ENCODE peak calls at places on chromosomes 1 and 21, in nine cellular contexts. I is K562, J is esophagus muscularis mucosa, R is spleen, A is heart left ventricle, D is IMR-90, O is thyroid gland, H is body of pancreas, N is lower leg skin. V is an unnamed sample.

GRCh38 chr1:6490181-6491075 is 1.0 kb downstream of the PLEKHG5 start:
- DNase-seq in I (peak), J (no peak), R (peak), A (peak), D (peak), O (peak), H (peak), N (no peak), V (peak)

GRCh38 chr1:180265871-180266270 is 35.8 kb downstream of the LHX4 start:
- DNase-seq in I (no peak), J (no peak), R (no peak), A (no peak), D (no peak), O (no peak), H (no peak), N (no peak), V (no peak)

GRCh38 chr1:161198206-161198876 is 513 bp downstream of the ADAMTS4 start:
- DNase-seq in I (no peak), J (no peak), R (peak), A (peak), D (no peak), O (no peak), H (no peak), N (peak), V (no peak)

GRCh38 chr1:34549199-34549598 is 205.6 kb upstream of the GJB5 start:
- DNase-seq in I (no peak), J (peak), R (no peak), A (no peak), D (no peak), O (no peak), H (peak), N (no peak), V (peak)

GRCh38 chr1:36154765-36155559 is 998 bp upstream of the MAP7D1 start:
- DNase-seq in I (no peak), J (no peak), R (peak), A (peak), D (no peak), O (peak), H (peak), N (no peak), V (no peak)

GRCh38 chr1:244439391-244440032 is 12.2 kb downstream of the ADSS2 start:
- DNase-seq in I (no peak), J (no peak), R (no peak), A (no peak), D (no peak), O (no peak), H (no peak), N (no peak), V (no peak)

GRCh38 chr1:118716775-118717174 is 271.4 kb downstream of the TBX15 start:
- DNase-seq in I (no peak), J (no peak), R (no peak), A (no peak), D (no peak), O (no peak), H (no peak), N (no peak), V (no peak)

GRCh38 chr1:150227228-150227627 is 8.7 kb downstream of the ANP32E start:
- DNase-seq in I (no peak), J (peak), R (no peak), A (no peak), D (no peak), O (no peak), H (no peak), N (no peak), V (no peak)

GRCh38 chr1:221279146-221279545 is 399.9 kb downstream of the HLX start:
- DNase-seq in I (no peak), J (no peak), R (no peak), A (no peak), D (peak), O (no peak), H (no peak), N (no peak), V (no peak)

GRCh38 chr21:30227128-30227527 is 11.2 kb upstream of the CLDN8 start:
- DNase-seq in I (no peak), J (no peak), R (no peak), A (no peak), D (no peak), O (no peak), H (no peak), N (no peak), V (peak)

GRCh38 chr1:147072371-147073061 is 99.8 kb downstream of the PRKAB2 start:
- DNase-seq in I (no peak), J (no peak), R (no peak), A (peak), D (no peak), O (no peak), H (no peak), N (no peak), V (no peak)

GRCh38 chr1:68453060-68453665 is 3.4 kb upstream of the RPE65 start:
- DNase-seq in I (no peak), J (no peak), R (no peak), A (no peak), D (peak), O (no peak), H (no peak), N (no peak), V (no peak)

DNA sequence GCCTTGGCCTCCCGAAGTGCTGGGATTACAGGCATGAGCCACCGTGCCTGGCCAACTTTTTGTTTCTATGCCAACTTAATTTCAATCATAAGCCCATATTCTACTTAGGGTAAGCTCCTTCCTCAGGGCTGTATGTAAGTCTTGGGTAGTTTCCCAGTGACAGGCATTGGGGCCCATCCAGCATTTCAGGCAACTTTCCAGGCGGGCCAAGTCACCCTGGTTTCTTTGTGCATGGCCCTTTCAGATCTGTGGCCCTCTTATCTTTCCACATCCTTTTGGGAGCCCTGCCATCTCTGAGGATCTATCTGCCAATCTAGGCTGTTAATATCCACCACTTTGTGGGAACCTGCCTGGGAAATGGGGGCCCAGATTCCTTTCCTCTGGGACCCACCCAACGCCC is 58.7 kb downstream of the TNN start:
- DNase-seq in I (no peak), J (no peak), R (no peak), A (no peak), D (no peak), O (no peak), H (no peak), N (no peak), V (no peak)
- H3K4me3 ChIP-seq in I (no peak), J (no peak), R (no peak), A (no peak), D (no peak), O (no peak), H (no peak), N (no peak), V (no peak)

DNA sequence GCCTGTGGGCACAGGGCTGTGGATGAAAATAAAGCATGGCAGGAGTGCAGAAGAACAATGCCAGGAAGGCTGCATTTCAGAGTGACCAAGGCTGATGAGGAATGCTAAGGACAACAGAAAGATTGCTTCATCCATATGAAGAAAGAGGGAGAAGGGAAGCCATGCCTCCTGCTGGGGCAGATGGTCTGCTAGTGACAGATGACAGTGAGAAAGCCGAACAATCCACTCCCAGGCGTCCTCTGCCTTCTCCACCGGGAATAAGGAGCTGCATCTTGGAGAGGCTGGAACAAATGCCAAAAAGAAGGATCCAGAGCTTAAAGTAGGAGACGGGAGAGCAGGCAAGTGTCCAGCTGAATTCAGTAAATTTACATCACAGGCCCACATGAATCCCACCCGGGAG is 33.4 kb downstream of the DDX20 start:
- DNase-seq in I (no peak), J (no peak), R (no peak), A (no peak), D (no peak), O (no peak), H (no peak), N (no peak), V (no peak)
- TF ChIP-seq CTCF in I (no peak), J (no peak), R (no peak), A (no peak), D (no peak), O (no peak), H (no peak), N (no peak), V (no peak)

GRCh38 chr1:186375152-186375928 is at the start of the genes ODR4 and TPR:
- DNase-seq in I (peak), J (peak), R (peak), A (peak), D (peak), O (peak), H (peak), N (peak), V (peak)
- TF ChIP-seq POLR2A in I (peak), J (peak), R (no peak), A (peak), D (peak), O (peak), H (peak), N (no peak), V (peak)

DNA sequence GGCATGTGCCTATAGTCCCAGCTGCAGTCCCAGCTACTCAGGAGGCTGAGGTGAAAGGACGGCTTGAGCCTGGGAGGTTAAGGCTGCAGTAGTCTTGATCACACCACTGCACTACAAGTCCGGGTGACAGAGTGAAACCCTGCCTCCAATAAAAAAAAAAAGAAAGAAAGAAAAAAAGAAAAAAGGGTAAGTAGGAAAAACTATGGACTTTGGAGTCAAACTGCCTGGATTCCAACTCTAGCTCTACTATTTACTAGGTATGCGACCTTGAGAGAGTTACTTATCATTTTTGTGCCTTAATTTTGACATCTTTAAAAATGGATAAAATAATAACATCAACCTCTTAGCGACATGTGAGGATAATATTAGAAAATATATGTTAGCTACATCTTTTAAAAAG is 150.8 kb downstream of the SLC45A1 start:
- DNase-seq in I (no peak), J (no peak), R (no peak), A (no peak), D (no peak), O (no peak), H (no peak), N (no peak), V (no peak)
- H3K4me3 ChIP-seq in I (no peak), J (no peak), R (no peak), A (no peak), D (no peak), O (no peak), H (no peak), N (no peak), V (no peak)

DNA sequence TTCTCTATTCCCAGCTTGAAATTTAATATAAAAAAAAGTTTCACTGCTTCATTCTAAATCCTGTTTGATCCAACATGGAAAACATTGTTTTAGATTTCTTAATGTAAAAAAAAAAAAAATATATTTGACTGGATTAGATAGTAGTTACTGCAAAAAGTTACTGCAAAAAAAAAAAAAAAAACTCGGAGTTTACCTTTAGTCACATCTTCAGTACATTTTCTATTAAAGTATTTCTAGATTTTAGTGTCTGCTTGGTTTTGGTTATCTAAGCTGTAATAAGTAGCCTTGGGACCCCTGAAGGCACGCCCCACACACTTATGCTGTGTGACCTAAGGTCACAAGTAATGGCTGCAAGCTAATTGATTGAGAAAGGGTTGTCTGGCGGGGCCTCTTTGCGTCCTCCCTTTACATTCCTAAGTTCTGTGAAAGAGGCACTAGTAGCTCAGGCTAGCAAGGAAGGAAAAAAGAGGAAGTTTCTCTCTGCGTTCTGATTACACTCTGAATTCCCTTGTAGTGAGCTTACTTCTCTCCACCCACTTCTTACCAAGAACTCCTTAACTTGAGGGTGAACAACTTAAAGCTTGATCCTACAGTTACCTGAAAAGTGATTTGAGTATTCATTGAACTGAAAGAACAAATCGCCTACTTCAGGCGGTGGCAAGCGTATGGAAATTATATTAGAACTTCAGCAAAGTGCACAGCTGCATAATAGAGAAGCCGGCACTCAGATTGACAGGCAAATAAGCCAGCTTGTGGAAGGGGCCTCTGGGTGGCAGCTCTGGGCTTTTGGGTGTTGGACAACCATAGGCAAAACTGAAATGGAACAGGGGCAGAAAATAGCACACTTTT is 464.2 kb downstream of the USP25 start:
- DNase-seq in I (no peak), J (no peak), R (no peak), A (peak), D (peak), O (peak), H (no peak), N (peak), V (peak)
- TF ChIP-seq CTCF in I (no peak), J (no peak), R (no peak), A (peak), D (no peak), O (peak), H (no peak), N (no peak), V (no peak)

GRCh38 chr21:45318146-45318555 is 30.5 kb upstream of the POFUT2 start:
- DNase-seq in I (no peak), J (no peak), R (no peak), A (peak), D (no peak), O (no peak), H (no peak), N (no peak), V (no peak)

GRCh38 chr21:45319461-45320211 is 31.9 kb upstream of the POFUT2 start:
- DNase-seq in I (no peak), J (no peak), R (peak), A (peak), D (peak), O (no peak), H (peak), N (no peak), V (no peak)

GRCh38 chr21:45318556-45319341 is 31.1 kb upstream of the POFUT2 start:
- DNase-seq in I (peak), J (no peak), R (peak), A (peak), D (peak), O (peak), H (peak), N (no peak), V (no peak)

GRCh38 chr21:45316871-45317400 is 29.2 kb upstream of the POFUT2 start:
- DNase-seq in I (no peak), J (no peak), R (peak), A (no peak), D (no peak), O (peak), H (peak), N (no peak), V (no peak)

DNA sequence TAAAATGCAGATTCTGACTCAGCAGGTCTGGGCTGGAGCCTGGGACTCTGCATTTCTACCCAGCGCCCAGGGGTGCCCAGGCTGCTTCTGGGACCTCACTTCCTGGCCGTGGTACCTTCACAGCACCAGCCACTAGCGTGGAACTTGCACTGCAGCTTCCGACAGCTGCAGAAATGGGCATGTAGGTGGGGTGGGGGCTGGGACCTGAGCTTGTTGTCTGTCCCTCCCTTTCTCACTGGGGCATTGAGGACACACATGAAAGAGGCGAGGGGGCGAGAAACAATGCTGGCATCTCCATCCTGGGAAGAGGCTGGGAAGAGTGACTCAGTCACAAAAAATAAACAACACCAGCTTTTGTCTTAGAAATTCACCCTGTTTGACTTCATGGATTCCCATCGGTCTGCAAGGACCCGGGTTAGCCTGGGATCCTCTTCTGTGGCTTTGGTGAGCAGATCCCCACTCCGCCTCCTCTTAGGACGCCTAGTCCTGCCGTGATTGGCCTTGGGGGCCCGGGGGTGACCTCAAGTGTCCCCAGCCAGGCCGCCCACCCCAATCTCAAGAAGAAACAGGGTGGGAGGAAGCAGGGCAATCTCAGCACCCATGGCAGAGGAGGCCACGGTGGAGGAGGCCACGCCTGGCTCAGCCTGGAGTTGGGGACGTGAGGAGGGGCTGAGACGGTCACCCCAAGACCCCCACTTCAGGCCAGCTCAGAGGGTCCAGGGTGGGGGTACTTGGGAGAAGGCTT is 29.9 kb upstream of the POFUT2 start:
- DNase-seq in I (no peak), J (no peak), R (peak), A (peak), D (peak), O (no peak), H (no peak), N (no peak), V (no peak)
- TF ChIP-seq POLR2A in I (no peak), J (no peak), R (no peak), A (no peak), D (no peak), O (no peak), H (no peak), N (no peak), V (no peak)

DNA sequence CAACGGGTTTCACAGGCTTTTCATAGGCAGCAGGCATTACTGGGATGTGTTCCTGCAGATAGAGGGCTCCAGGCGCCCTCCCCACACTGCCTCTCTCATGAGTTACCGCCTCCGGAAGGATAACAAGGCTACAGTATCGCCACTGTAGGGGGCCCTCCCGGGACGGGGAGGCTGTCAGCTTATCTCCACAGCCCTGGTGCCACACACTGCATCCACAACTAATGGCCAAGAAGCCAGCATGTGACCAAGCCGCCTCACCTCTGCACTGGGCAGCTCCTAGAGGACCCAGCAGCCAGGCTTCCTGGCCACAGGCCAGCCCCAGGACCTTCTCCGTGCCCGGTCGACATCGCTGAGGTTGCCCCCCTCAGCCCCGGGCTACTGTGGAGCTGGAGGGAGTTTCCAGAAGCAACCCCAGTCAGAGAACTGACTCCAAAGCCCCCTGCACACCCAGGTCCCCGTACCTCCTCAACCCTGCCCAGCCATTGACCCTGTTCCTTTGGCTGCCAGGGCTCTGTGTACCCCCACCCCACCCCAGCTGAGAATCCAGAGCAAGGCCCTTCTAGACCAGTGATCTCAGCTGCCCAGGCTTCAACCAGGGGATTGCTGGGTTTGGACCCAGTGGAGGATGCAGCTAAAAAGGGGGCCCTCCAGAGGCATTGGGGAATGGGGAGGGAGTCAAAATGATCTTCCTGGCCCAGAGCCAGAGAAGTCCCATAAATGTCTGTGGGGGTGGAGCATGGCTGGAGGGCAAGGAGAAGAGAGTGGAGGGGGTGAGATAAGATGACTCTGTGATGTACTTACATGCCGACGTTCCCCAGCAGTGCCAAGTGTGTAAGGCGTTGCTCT is 45.0 kb downstream of the NEK2 start:
- DNase-seq in I (peak), J (no peak), R (peak), A (peak), D (no peak), O (no peak), H (no peak), N (no peak), V (no peak)
- H3K4me3 ChIP-seq in I (peak), J (no peak), R (no peak), A (no peak), D (no peak), O (no peak), H (no peak), N (no peak), V (no peak)

V was measured in prostate gland.